ENCODE peak calls at places on chromosomes 3 and 15, in eight cellular contexts. One of them, this sample, is unnamed.

GRCh38 chr3:132029182-132029902 is 5.5 kb downstream of the CPNE4 start:
- DNase-seq in heart left ventricle: peak; percentile 75
- DNase-seq in PC-3: peak; percentile 94
- DNase-seq in uterus: peak; percentile 21
- DNase-seq in esophagus squamous epithelium: no peak
- DNase-seq in HAP-1: peak; percentile 76
- DNase-seq in fibroblast of lung: peak; percentile 57
- DNase-seq in psoas muscle: peak; percentile 83
- DNase-seq in this sample: peak; percentile 30

GRCh38 chr3:50112462-50112861 is 23.7 kb downstream of the RBM5 start:
- DNase-seq in heart left ventricle: no peak
- DNase-seq in PC-3: no peak
- DNase-seq in uterus: no peak
- DNase-seq in esophagus squamous epithelium: no peak
- DNase-seq in HAP-1: no peak
- DNase-seq in fibroblast of lung: no peak
- DNase-seq in psoas muscle: no peak
- DNase-seq in this sample: no peak

GRCh38 chr3:16379838-16380237 is 114.8 kb downstream of the OXNAD1 start:
- DNase-seq in heart left ventricle: no peak
- DNase-seq in PC-3: no peak
- DNase-seq in uterus: no peak
- DNase-seq in esophagus squamous epithelium: no peak
- DNase-seq in HAP-1: no peak
- DNase-seq in fibroblast of lung: no peak
- DNase-seq in psoas muscle: no peak
- DNase-seq in this sample: no peak

GRCh38 chr3:12461097-12461649 is 23.1 kb upstream of the TSEN2 start:
- DNase-seq in heart left ventricle: no peak
- DNase-seq in PC-3: peak; percentile 66
- DNase-seq in uterus: no peak
- DNase-seq in esophagus squamous epithelium: no peak
- DNase-seq in HAP-1: no peak
- DNase-seq in fibroblast of lung: no peak
- DNase-seq in psoas muscle: no peak
- DNase-seq in this sample: no peak

GRCh38 chr15:77974416-77975331 is 102.8 kb downstream of the TBC1D2B start:
- DNase-seq in heart left ventricle: no peak
- DNase-seq in PC-3: no peak
- DNase-seq in uterus: no peak
- DNase-seq in esophagus squamous epithelium: no peak
- DNase-seq in HAP-1: no peak
- DNase-seq in fibroblast of lung: no peak
- DNase-seq in psoas muscle: no peak
- DNase-seq in this sample: no peak

GRCh38 chr3:72018339-72018984 is 233.5 kb upstream of the PROK2 start:
- DNase-seq in heart left ventricle: no peak
- DNase-seq in PC-3: no peak
- DNase-seq in uterus: no peak
- DNase-seq in esophagus squamous epithelium: no peak
- DNase-seq in HAP-1: no peak
- DNase-seq in fibroblast of lung: no peak
- DNase-seq in psoas muscle: no peak
- DNase-seq in this sample: no peak

GRCh38 chr15:50257206-50257735 is 8.3 kb downstream of the HDC start:
- DNase-seq in heart left ventricle: no peak
- DNase-seq in PC-3: no peak
- DNase-seq in uterus: no peak
- DNase-seq in esophagus squamous epithelium: no peak
- DNase-seq in HAP-1: no peak
- DNase-seq in fibroblast of lung: no peak
- DNase-seq in psoas muscle: no peak
- DNase-seq in this sample: no peak

GRCh38 chr3:7683431-7683830 is 818.2 kb upstream of the LMCD1 start:
- DNase-seq in heart left ventricle: no peak
- DNase-seq in PC-3: no peak
- DNase-seq in uterus: no peak
- DNase-seq in esophagus squamous epithelium: no peak
- DNase-seq in HAP-1: no peak
- DNase-seq in fibroblast of lung: no peak
- DNase-seq in psoas muscle: no peak
- DNase-seq in this sample: no peak

GRCh38 chr3:69649120-69649519 is 90.1 kb upstream of the MITF start:
- DNase-seq in heart left ventricle: no peak
- DNase-seq in PC-3: peak; percentile 70
- DNase-seq in uterus: no peak
- DNase-seq in esophagus squamous epithelium: no peak
- DNase-seq in HAP-1: no peak
- DNase-seq in fibroblast of lung: peak; percentile 76
- DNase-seq in psoas muscle: no peak
- DNase-seq in this sample: no peak

GRCh38 chr3:15884132-15884531 is 86.4 kb upstream of the ANKRD28 start:
- DNase-seq in heart left ventricle: no peak
- DNase-seq in PC-3: no peak
- DNase-seq in uterus: no peak
- DNase-seq in esophagus squamous epithelium: no peak
- DNase-seq in HAP-1: no peak
- DNase-seq in fibroblast of lung: no peak
- DNase-seq in psoas muscle: no peak
- DNase-seq in this sample: no peak

GRCh38 chr15:39854161-39854560 is 65.9 kb downstream of the GPR176 start:
- DNase-seq in heart left ventricle: no peak
- DNase-seq in PC-3: no peak
- DNase-seq in uterus: no peak
- DNase-seq in esophagus squamous epithelium: no peak
- DNase-seq in HAP-1: no peak
- DNase-seq in fibroblast of lung: no peak
- DNase-seq in psoas muscle: no peak
- DNase-seq in this sample: no peak

GRCh38 chr3:126034481-126035361 is 49.2 kb downstream of the SLC41A3 start:
- DNase-seq in heart left ventricle: peak; percentile 5
- DNase-seq in PC-3: peak; percentile 2
- DNase-seq in uterus: peak; percentile 66
- DNase-seq in esophagus squamous epithelium: no peak
- DNase-seq in HAP-1: no peak
- DNase-seq in fibroblast of lung: peak; percentile 45
- DNase-seq in psoas muscle: no peak
- DNase-seq in this sample: no peak

GRCh38 chr3:129393271-129393670 is 35.2 kb downstream of the EFCAB12 start:
- DNase-seq in heart left ventricle: no peak
- DNase-seq in PC-3: no peak
- DNase-seq in uterus: no peak
- DNase-seq in esophagus squamous epithelium: no peak
- DNase-seq in HAP-1: no peak
- DNase-seq in fibroblast of lung: no peak
- DNase-seq in psoas muscle: no peak
- DNase-seq in this sample: no peak

GRCh38 chr3:164393171-164393570 is 685.1 kb downstream of the SI start:
- DNase-seq in heart left ventricle: no peak
- DNase-seq in PC-3: no peak
- DNase-seq in uterus: no peak
- DNase-seq in esophagus squamous epithelium: no peak
- DNase-seq in HAP-1: no peak
- DNase-seq in fibroblast of lung: no peak
- DNase-seq in psoas muscle: no peak
- DNase-seq in this sample: no peak

DNA sequence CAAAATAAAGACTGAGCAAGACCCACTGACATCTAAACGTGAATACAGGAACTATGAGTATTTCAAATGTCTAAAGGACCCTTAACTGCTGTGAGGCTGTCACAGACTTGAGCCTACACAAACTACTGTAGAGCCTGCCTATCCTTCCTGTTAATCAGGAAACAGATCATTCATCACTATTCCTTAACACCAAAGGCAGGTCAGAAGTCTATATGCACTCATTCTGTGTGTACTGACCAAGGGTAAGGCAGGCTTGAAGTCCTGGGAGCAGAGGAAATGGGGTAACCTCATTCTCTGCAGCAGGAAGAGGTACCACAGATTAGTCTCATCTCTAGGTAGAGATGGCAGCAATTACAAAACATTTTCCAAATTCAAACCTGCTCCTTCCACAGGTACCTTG is 30.7 kb downstream of the NPTN start:
- DNase-seq in heart left ventricle: no peak
- DNase-seq in PC-3: no peak
- DNase-seq in uterus: no peak
- DNase-seq in esophagus squamous epithelium: no peak
- DNase-seq in HAP-1: no peak
- DNase-seq in fibroblast of lung: no peak
- DNase-seq in psoas muscle: no peak
- DNase-seq in this sample: no peak
- H3K4me1 ChIP-seq in heart left ventricle: peaks cover 38% of the 10 kb centered on the region
- H3K4me1 ChIP-seq in PC-3: peaks cover 36% of the 10 kb centered on the region
- H3K4me1 ChIP-seq in uterus: peaks cover 30% of the 10 kb centered on the region
- H3K4me1 ChIP-seq in esophagus squamous epithelium: peaks cover 50% of the 10 kb centered on the region
- H3K4me1 ChIP-seq in HAP-1: peaks cover 8% of the 10 kb centered on the region
- H3K4me1 ChIP-seq in fibroblast of lung: peaks cover 29% of the 10 kb centered on the region
- H3K4me1 ChIP-seq in psoas muscle: peaks cover 81% of the 10 kb centered on the region
- H3K4me1 ChIP-seq in this sample: peaks cover 29% of the 10 kb centered on the region

DNA sequence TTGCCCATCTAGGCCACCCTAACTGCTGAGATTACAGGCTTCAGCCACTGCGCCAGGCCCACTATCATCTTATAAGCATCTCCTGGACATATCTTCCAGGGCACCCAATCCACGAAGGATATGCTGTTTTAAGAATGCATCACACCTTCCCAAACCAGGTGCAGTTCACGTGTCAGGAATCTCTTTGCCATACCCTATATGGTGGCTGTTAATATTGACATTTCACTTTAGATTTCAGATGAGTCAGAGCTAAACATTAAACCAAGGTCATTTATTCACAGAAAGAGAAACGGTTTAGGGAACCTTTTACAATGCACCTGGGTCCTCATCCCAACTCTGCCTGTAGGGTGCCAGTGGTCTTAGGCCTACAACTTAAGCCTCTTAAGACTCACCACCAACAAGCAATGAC is 85.7 kb downstream of the TBL1XR1 start:
- DNase-seq in heart left ventricle: no peak
- DNase-seq in PC-3: peak; percentile 63
- DNase-seq in uterus: no peak
- DNase-seq in esophagus squamous epithelium: no peak
- DNase-seq in HAP-1: no peak
- DNase-seq in fibroblast of lung: no peak
- DNase-seq in psoas muscle: no peak
- DNase-seq in this sample: no peak
- H3K4me1 ChIP-seq in heart left ventricle: peaks cover 11% of the 10 kb centered on the region
- H3K4me1 ChIP-seq in PC-3: peaks cover 5% of the 10 kb centered on the region
- H3K4me1 ChIP-seq in uterus: no peaks in the 10 kb centered on the region
- H3K4me1 ChIP-seq in esophagus squamous epithelium: peaks cover 16% of the 10 kb centered on the region
- H3K4me1 ChIP-seq in HAP-1: peaks cover 20% of the 10 kb centered on the region
- H3K4me1 ChIP-seq in fibroblast of lung: no peaks in the 10 kb centered on the region
- H3K4me1 ChIP-seq in psoas muscle: peaks cover 53% of the 10 kb centered on the region
- H3K4me1 ChIP-seq in this sample: peaks cover 59% of the 10 kb centered on the region

GRCh38 chr15:88821993-88822392 is 18.8 kb downstream of the ACAN start:
- DNase-seq in heart left ventricle: no peak
- DNase-seq in PC-3: no peak
- DNase-seq in uterus: no peak
- DNase-seq in esophagus squamous epithelium: no peak
- DNase-seq in HAP-1: no peak
- DNase-seq in fibroblast of lung: no peak
- DNase-seq in psoas muscle: no peak
- DNase-seq in this sample: no peak
- H3K4me1 ChIP-seq in heart left ventricle: no peaks in the 10 kb centered on the region
- H3K4me1 ChIP-seq in PC-3: no peaks in the 10 kb centered on the region
- H3K4me1 ChIP-seq in uterus: no peaks in the 10 kb centered on the region
- H3K4me1 ChIP-seq in esophagus squamous epithelium: no peaks in the 10 kb centered on the region
- H3K4me1 ChIP-seq in HAP-1: no peaks in the 10 kb centered on the region
- H3K4me1 ChIP-seq in fibroblast of lung: no peaks in the 10 kb centered on the region
- H3K4me1 ChIP-seq in psoas muscle: no peaks in the 10 kb centered on the region
- H3K4me1 ChIP-seq in this sample: no peaks in the 10 kb centered on the region

GRCh38 chr15:67065531-67066005 is at the start of gene SMAD3:
- DNase-seq in heart left ventricle: peak; percentile 93
- DNase-seq in PC-3: peak; percentile 90
- DNase-seq in uterus: peak; percentile 90
- DNase-seq in esophagus squamous epithelium: peak; percentile 21
- DNase-seq in HAP-1: peak; percentile 99
- DNase-seq in fibroblast of lung: peak; percentile 96
- DNase-seq in psoas muscle: peak; percentile 96
- DNase-seq in this sample: peak; percentile 69

GRCh38 chr15:67068724-67069400 is 3.5 kb downstream of the SMAD3 start:
- DNase-seq in heart left ventricle: no peak
- DNase-seq in PC-3: no peak
- DNase-seq in uterus: no peak
- DNase-seq in esophagus squamous epithelium: no peak
- DNase-seq in HAP-1: no peak
- DNase-seq in fibroblast of lung: peak; percentile 59
- DNase-seq in psoas muscle: no peak
- DNase-seq in this sample: no peak

GRCh38 chr15:67066041-67067021 is 929 bp downstream of the SMAD3 start:
- DNase-seq in heart left ventricle: peak; percentile 46
- DNase-seq in PC-3: no peak
- DNase-seq in uterus: peak; percentile 39
- DNase-seq in esophagus squamous epithelium: no peak
- DNase-seq in HAP-1: peak; percentile 91
- DNase-seq in fibroblast of lung: no peak
- DNase-seq in psoas muscle: peak; percentile 68
- DNase-seq in this sample: no peak

GRCh38 chr15:67067930-67068542 is 2.6 kb downstream of the SMAD3 start:
- DNase-seq in heart left ventricle: no peak
- DNase-seq in PC-3: no peak
- DNase-seq in uterus: no peak
- DNase-seq in esophagus squamous epithelium: no peak
- DNase-seq in HAP-1: peak; percentile 34
- DNase-seq in fibroblast of lung: peak; percentile 62
- DNase-seq in psoas muscle: no peak
- DNase-seq in this sample: no peak

GRCh38 chr15:67067161-67067853 is 1.9 kb downstream of the SMAD3 start:
- DNase-seq in heart left ventricle: no peak
- DNase-seq in PC-3: no peak
- DNase-seq in uterus: peak; percentile 36
- DNase-seq in esophagus squamous epithelium: no peak
- DNase-seq in HAP-1: peak; percentile 39
- DNase-seq in fibroblast of lung: no peak
- DNase-seq in psoas muscle: no peak
- DNase-seq in this sample: no peak
- H3K4me1 ChIP-seq in heart left ventricle: peaks cover 14% of the 10 kb centered on the region
- H3K4me1 ChIP-seq in PC-3: peaks cover 43% of the 10 kb centered on the region
- H3K4me1 ChIP-seq in uterus: peaks cover 6% of the 10 kb centered on the region
- H3K4me1 ChIP-seq in esophagus squamous epithelium: peaks cover 32% of the 10 kb centered on the region
- H3K4me1 ChIP-seq in HAP-1: peaks cover 34% of the 10 kb centered on the region
- H3K4me1 ChIP-seq in fibroblast of lung: peaks cover 4% of the 10 kb centered on the region
- H3K4me1 ChIP-seq in psoas muscle: peaks cover 52% of the 10 kb centered on the region
- H3K4me1 ChIP-seq in this sample: peaks cover 70% of the 10 kb centered on the region

This sample was measured in CD4-positive, alpha-beta memory T cell.